ENCODE peak calls at places on chromosomes 2 and 18, in seven cellular contexts. G is heart right ventricle; D is PC-3; M is CD8-positive, alpha-beta memory T cell; Q is Karpas-422; X is CD4-positive, CD25-positive, alpha-beta regulatory T cell; Y is trophoblast cell. I is an unnamed sample.

GRCh38 chr2:8926356-8926755 is 77.1 kb downstream of the MBOAT2 start:
- DNase-seq in G (no peak), D (no peak), M (no peak), Q (no peak), X (no peak), Y (no peak), I (no peak)

GRCh38 chr2:48849770-48850169 is 94.2 kb upstream of the LHCGR start:
- DNase-seq in G (no peak), D (peak; percentile 3), M (no peak), Q (no peak), X (no peak), Y (no peak), I (no peak)

GRCh38 chr2:79016315-79016714 is 9.2 kb upstream of the REG3G start:
- DNase-seq in G (no peak), D (no peak), M (no peak), Q (no peak), X (no peak), Y (no peak), I (no peak)

GRCh38 chr18:27847412-27847811 is 329.5 kb downstream of the CDH2 start:
- DNase-seq in G (no peak), D (peak; percentile 89), M (no peak), Q (no peak), X (no peak), Y (no peak), I (no peak)

GRCh38 chr2:176473177-176473576 is 203.9 kb downstream of the MTX2 start:
- DNase-seq in G (peak; percentile 27), D (no peak), M (no peak), Q (no peak), X (peak; percentile 32), Y (no peak), I (no peak)

GRCh38 chr2:223464071-223464470 is 138.1 kb downstream of the SCG2 start:
- DNase-seq in G (no peak), D (no peak), M (no peak), Q (no peak), X (no peak), Y (no peak), I (no peak)

GRCh38 chr18:21145371-21145770 is 33.8 kb upstream of the ROCK1 start:
- DNase-seq in G (no peak), D (no peak), M (no peak), Q (no peak), X (no peak), Y (no peak), I (no peak)

GRCh38 chr18:26655614-26656400 is 107.5 kb upstream of the KCTD1 start:
- DNase-seq in G (peak; percentile 62), D (peak; percentile 59), M (no peak), Q (no peak), X (peak; percentile 6), Y (peak; percentile 78), I (no peak)

GRCh38 chr2:127650041-127650784 is 4.3 kb downstream of the GPR17 start:
- DNase-seq in G (peak; percentile 24), D (no peak), M (no peak), Q (no peak), X (no peak), Y (no peak), I (no peak)

GRCh38 chr18:80231616-80232015 is 15.7 kb downstream of the PARD6G start:
- DNase-seq in G (no peak), D (no peak), M (no peak), Q (no peak), X (no peak), Y (no peak), I (no peak)

GRCh38 chr2:20992201-20992711 is 51.6 kb downstream of the APOB start:
- DNase-seq in G (no peak), D (peak; percentile 34), M (no peak), Q (no peak), X (no peak), Y (peak; percentile 21), I (no peak)

GRCh38 chr2:121471571-121472464 is 58.9 kb upstream of the RNU4ATAC start:
- DNase-seq in G (no peak), D (no peak), M (no peak), Q (no peak), X (no peak), Y (peak; percentile 72), I (no peak)

GRCh38 chr2:67828066-67828465 is 234.7 kb downstream of the C1D start:
- DNase-seq in G (no peak), D (peak; percentile 10), M (no peak), Q (no peak), X (no peak), Y (no peak), I (no peak)

GRCh38 chr2:18345848-18346247 is 214.6 kb downstream of the RDH14 start:
- DNase-seq in G (no peak), D (peak; percentile 21), M (no peak), Q (no peak), X (no peak), Y (peak; percentile 94), I (no peak)

GRCh38 chr2:178756843-178757242 is 50.4 kb downstream of the TTN start:
- DNase-seq in G (no peak), D (peak; percentile 89), M (no peak), Q (no peak), X (no peak), Y (peak; percentile 66), I (no peak)

GRCh38 chr2:48356701-48357322 is 173.1 kb upstream of the STON1 start:
- DNase-seq in G (no peak), D (no peak), M (no peak), Q (peak; percentile 66), X (peak; percentile 83), Y (peak; percentile 68), I (peak; percentile 74)

GRCh38 chr2:2020897-2021296 is 276.6 kb upstream of the PXDN start:
- DNase-seq in G (no peak), D (no peak), M (no peak), Q (no peak), X (no peak), Y (no peak), I (no peak)

GRCh38 chr2:2022941-2023586 is 278.7 kb upstream of the PXDN start:
- DNase-seq in G (no peak), D (no peak), M (no peak), Q (no peak), X (no peak), Y (no peak), I (no peak)

GRCh38 chr2:2018713-2019410 is 274.5 kb upstream of the PXDN start:
- DNase-seq in G (no peak), D (no peak), M (no peak), Q (no peak), X (no peak), Y (no peak), I (no peak)

GRCh38 chr2:2024751-2025481 is 280.6 kb upstream of the PXDN start:
- DNase-seq in G (no peak), D (no peak), M (no peak), Q (no peak), X (no peak), Y (no peak), I (no peak)

DNA sequence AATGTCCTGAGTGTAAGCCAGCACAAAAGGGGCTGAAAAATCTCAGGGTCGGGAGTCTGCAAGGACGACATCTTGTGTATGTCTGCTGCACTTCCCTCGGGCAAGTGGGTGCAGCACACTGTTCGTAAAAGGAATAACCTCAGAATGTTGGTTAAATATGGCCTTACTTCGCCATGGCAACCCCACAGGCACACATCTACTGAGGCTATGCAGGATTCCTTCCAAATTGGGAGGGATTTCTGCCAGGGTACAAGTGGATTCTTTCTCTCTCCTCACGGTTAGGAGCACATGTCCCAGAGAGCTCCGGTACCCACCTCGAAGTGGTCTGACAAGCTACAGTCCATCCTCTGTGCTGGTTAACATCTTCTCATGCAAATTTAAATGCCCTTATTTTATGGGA is 277.7 kb upstream of the PXDN start:
- DNase-seq in G (no peak), D (no peak), M (no peak), Q (no peak), X (no peak), Y (no peak), I (no peak)
- H3K9me3 ChIP-seq in G (no peaks in the 10 kb centered on the region), D (no peaks in the 10 kb centered on the region), M (no peaks in the 10 kb centered on the region), Q (no peaks in the 10 kb centered on the region), X (no peaks in the 10 kb centered on the region), Y (no peaks in the 10 kb centered on the region), I (no peaks in the 10 kb centered on the region)

GRCh38 chr2:6945087-6945813 is 28.0 kb downstream of the RNF144A start:
- DNase-seq in G (no peak), D (peak; percentile 7), M (no peak), Q (no peak), X (no peak), Y (no peak), I (no peak)
- H3K4me1 ChIP-seq in G (peaks cover 36% of the 10 kb centered on the region), D (peaks cover 20% of the 10 kb centered on the region), M (peaks cover 11% of the 10 kb centered on the region), Q (no peaks in the 10 kb centered on the region), X (no peaks in the 10 kb centered on the region), Y (no peaks in the 10 kb centered on the region), I (peaks cover 8% of the 10 kb centered on the region)

DNA sequence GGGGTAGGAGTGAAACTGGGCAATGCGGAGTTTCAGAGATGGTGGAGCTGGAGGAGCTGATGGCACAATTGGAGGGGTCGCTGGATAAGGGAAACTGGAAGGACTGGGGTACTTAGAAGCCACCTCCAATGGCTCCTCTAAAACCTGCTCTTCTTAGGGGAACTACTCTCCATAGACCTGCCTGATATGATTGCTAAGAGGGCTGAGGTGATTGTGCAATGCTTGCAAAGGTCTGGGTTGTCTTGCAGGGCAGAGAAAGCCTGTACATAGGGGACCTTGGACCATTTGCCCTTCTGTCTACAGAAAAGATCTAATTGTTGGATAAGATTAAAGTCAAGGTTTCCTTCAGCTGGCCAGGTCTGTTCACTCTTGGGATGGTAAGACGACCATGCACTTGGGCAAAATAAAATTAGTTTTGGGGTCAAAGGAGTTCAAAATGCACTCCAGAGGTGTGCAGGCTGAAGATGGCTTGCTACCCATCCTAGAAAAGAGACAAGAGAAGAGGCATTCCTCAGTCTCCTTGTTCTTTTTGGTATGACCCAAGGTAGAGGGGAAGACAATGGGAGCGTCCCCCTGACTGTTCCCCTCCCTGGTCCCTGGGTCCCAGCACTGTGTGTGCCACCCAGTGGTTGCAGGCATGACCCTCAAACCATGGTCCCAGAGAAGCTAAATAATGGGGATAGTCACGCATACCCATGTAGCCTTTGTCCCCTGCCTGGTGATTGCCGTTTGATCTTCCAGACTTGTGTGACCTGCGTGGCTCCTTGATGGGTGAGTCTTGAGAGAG is 41.1 kb downstream of the STK17B start:
- DNase-seq in G (no peak), D (no peak), M (no peak), Q (no peak), X (no peak), Y (no peak), I (no peak)
- H3K9me3 ChIP-seq in G (peaks cover 61% of the 10 kb centered on the region), D (peaks cover 11% of the 10 kb centered on the region), M (peaks cover 31% of the 10 kb centered on the region), Q (peaks cover 8% of the 10 kb centered on the region), X (peaks cover 71% of the 10 kb centered on the region), Y (peaks cover 19% of the 10 kb centered on the region), I (peaks cover 15% of the 10 kb centered on the region)

GRCh38 chr2:218273908-218274249 is 3.6 kb downstream of the PNKD start:
- DNase-seq in G (no peak), D (no peak), M (no peak), Q (no peak), X (no peak), Y (no peak), I (no peak)

GRCh38 chr2:218271487-218271797 is 1.1 kb downstream of the PNKD start:
- DNase-seq in G (no peak), D (peak; percentile 30), M (no peak), Q (no peak), X (no peak), Y (no peak), I (no peak)

GRCh38 chr2:218270721-218271486 is 585 bp downstream of the PNKD start:
- DNase-seq in G (no peak), D (peak; percentile 37), M (no peak), Q (peak; percentile 71), X (no peak), Y (peak; percentile 67), I (no peak)

GRCh38 chr2:218271865-218272530 is 1.7 kb downstream of the PNKD start:
- DNase-seq in G (no peak), D (no peak), M (no peak), Q (no peak), X (no peak), Y (no peak), I (no peak)

GRCh38 chr2:218272531-218273212 is 2.4 kb downstream of the PNKD start:
- DNase-seq in G (peak; percentile 81), D (peak; percentile 97), M (peak; percentile 67), Q (peak; percentile 95), X (peak; percentile 87), Y (peak; percentile 95), I (peak; percentile 77)
- H3K4me1 ChIP-seq in G (peaks cover 53% of the 10 kb centered on the region), D (peaks cover 19% of the 10 kb centered on the region), M (peaks cover 31% of the 10 kb centered on the region), Q (peaks cover 25% of the 10 kb centered on the region), X (peaks cover 43% of the 10 kb centered on the region), Y (peaks cover 5% of the 10 kb centered on the region), I (peaks cover 34% of the 10 kb centered on the region)

I was measured in CD4-positive, alpha-beta memory T cell.